ENCODE peak calls at places on chromosomes 6 and 20, in four cellular contexts. W, J, G and U are unnamed samples.

GRCh38 chr6:169915769-169916550 is 164.5 kb downstream of the ERMARD start:
- DNase-seq in W (peak; percentile 45), J (no peak), G (no peak), U (no peak)

GRCh38 chr6:10589429-10589727 is 68.2 kb downstream of the GCNT2 start:
- DNase-seq in W (no peak), J (no peak), G (no peak), U (no peak)

GRCh38 chr6:105272783-105273182 is 93.0 kb upstream of the POPDC3 start:
- DNase-seq in W (peak; percentile 14), J (no peak), G (no peak), U (no peak)

GRCh38 chr6:6841571-6841970 is 253.1 kb downstream of the LY86 start:
- DNase-seq in W (no peak), J (no peak), G (no peak), U (no peak)

GRCh38 chr6:66307490-66307889 is 600.5 kb upstream of the EYS start:
- DNase-seq in W (no peak), J (peak; percentile 1), G (no peak), U (no peak)

GRCh38 chr20:16066571-16066970 is 506.7 kb downstream of the KIF16B start:
- DNase-seq in W (no peak), J (no peak), G (no peak), U (no peak)

GRCh38 chr6:150899231-150899630 is 33.7 kb downstream of the MTHFD1L start:
- DNase-seq in W (no peak), J (no peak), G (no peak), U (no peak)

GRCh38 chr6:53476979-53477378 is 67.9 kb downstream of the GCLC start:
- DNase-seq in W (no peak), J (no peak), G (no peak), U (no peak)

GRCh38 chr6:89138173-89138572 is 7.7 kb upstream of the PM20D2 start:
- DNase-seq in W (no peak), J (no peak), G (no peak), U (no peak)

GRCh38 chr20:43744121-43744520 is 17.3 kb upstream of the GTSF1L start:
- DNase-seq in W (no peak), J (no peak), G (no peak), U (no peak)

GRCh38 chr6:163354779-163355431 is 59.6 kb upstream of the QKI start:
- DNase-seq in W (no peak), J (no peak), G (peak; percentile 9), U (no peak)

GRCh38 chr20:47950103-47950502 is 164.8 kb upstream of the SULF2 start:
- DNase-seq in W (no peak), J (no peak), G (no peak), U (no peak)

GRCh38 chr6:7317538-7317937 is 4.5 kb upstream of the SSR1 start:
- DNase-seq in W (no peak), J (no peak), G (no peak), U (no peak)

GRCh38 chr6:33590531-33591198 is 10.6 kb upstream of the BAK1 start:
- DNase-seq in W (no peak), J (no peak), G (no peak), U (no peak)

GRCh38 chr6:64012351-64013060 is 376.9 kb downstream of the PHF3 start:
- DNase-seq in W (no peak), J (no peak), G (no peak), U (peak; percentile 28)

GRCh38 chr6:89311853-89312531 is 3.1 kb downstream of the GABRR2 start:
- DNase-seq in W (no peak), J (no peak), G (no peak), U (no peak)

GRCh38 chr6:121881974-121882667 is 446.7 kb downstream of the GJA1 start:
- DNase-seq in W (no peak), J (no peak), G (no peak), U (no peak)

GRCh38 chr6:124490123-124490522 is 472.1 kb upstream of the RNF217 start:
- DNase-seq in W (no peak), J (no peak), G (no peak), U (no peak)

GRCh38 chr20:50464026-50464724 is 46.0 kb upstream of the PTPN1 start:
- DNase-seq in W (peak; percentile 74), J (no peak), G (no peak), U (peak; percentile 39)

GRCh38 chr6:20577280-20577679 is 43.0 kb downstream of the CDKAL1 start:
- DNase-seq in W (no peak), J (no peak), G (no peak), U (no peak)

GRCh38 chr6:167817729-167818128 is 9.0 kb upstream of the AFDN start:
- DNase-seq in W (no peak), J (no peak), G (no peak), U (no peak)

GRCh38 chr6:32932132-32932868 is 8.5 kb downstream of the HLA-DMB start:
- DNase-seq in W (no peak), J (no peak), G (no peak), U (no peak)

GRCh38 chr6:10587694-10588392 is 66.7 kb downstream of the GCNT2 start:
- DNase-seq in W (peak; percentile 36), J (no peak), G (no peak), U (no peak)

GRCh38 chr6:135183532-135184440 is 2.7 kb downstream of the MYB start:
- DNase-seq in W (peak; percentile 77), J (peak; percentile 83), G (no peak), U (peak; percentile 57)

GRCh38 chr6:11702039-11702795 is 76.4 kb downstream of the ADTRP start:
- DNase-seq in W (no peak), J (no peak), G (no peak), U (no peak)

GRCh38 chr6:106620931-106621672 is 8.2 kb downstream of the RTN4IP1 start:
- DNase-seq in W (no peak), J (no peak), G (no peak), U (no peak)

GRCh38 chr20:57147185-57147584 is 119.3 kb downstream of the BMP7 start:
- DNase-seq in W (no peak), J (no peak), G (no peak), U (no peak)

GRCh38 chr6:146358341-146359046 is 185.1 kb upstream of the RAB32 start:
- DNase-seq in W (no peak), J (no peak), G (no peak), U (no peak)

GRCh38 chr6:35298625-35299140 is 1.1 kb downstream of the DEF6 start:
- DNase-seq in W (no peak), J (no peak), G (no peak), U (no peak)

GRCh38 chr6:44049163-44049988 is 77.9 kb downstream of the MRPL14 start:
- DNase-seq in W (no peak), J (no peak), G (no peak), U (no peak)

GRCh38 chr6:116624036-116624805 is 7.9 kb downstream of the RSPH4A start:
- DNase-seq in W (no peak), J (peak; percentile 19), G (no peak), U (no peak)

GRCh38 chr6:53432318-53433161 is 83.8 kb upstream of the ELOVL5 start:
- DNase-seq in W (no peak), J (no peak), G (no peak), U (no peak)

GRCh38 chr6:143545976-143546547 is 34.5 kb upstream of the FUCA2 start:
- DNase-seq in W (peak; percentile 20), J (no peak), G (no peak), U (no peak)

GRCh38 chr20:50034567-50035170 is 51.9 kb downstream of the SNAI1 start:
- DNase-seq in W (no peak), J (no peak), G (no peak), U (no peak)

GRCh38 chr6:73854998-73855718 is 159.2 kb downstream of the CD109 start:
- DNase-seq in W (peak; percentile 29), J (peak; percentile 41), G (no peak), U (peak; percentile 9)

GRCh38 chr20:33065785-33066184 is 12.1 kb downstream of the BPIFB3 start:
- DNase-seq in W (no peak), J (no peak), G (no peak), U (no peak)

GRCh38 chr20:39897058-39897457 is 792.0 kb downstream of the MAFB start:
- DNase-seq in W (no peak), J (no peak), G (no peak), U (no peak)

GRCh38 chr6:3791526-3792212 is 40.2 kb upstream of the PXDC1 start:
- DNase-seq in W (no peak), J (no peak), G (peak; percentile 17), U (no peak)

GRCh38 chr6:3794092-3794491 is 42.6 kb upstream of the PXDC1 start:
- DNase-seq in W (no peak), J (no peak), G (peak; percentile 62), U (no peak)

GRCh38 chr6:3796396-3796795 is 44.9 kb upstream of the PXDC1 start:
- DNase-seq in W (no peak), J (no peak), G (no peak), U (no peak)

GRCh38 chr6:3795836-3796395 is 44.4 kb upstream of the PXDC1 start:
- DNase-seq in W (no peak), J (no peak), G (no peak), U (no peak)

DNA sequence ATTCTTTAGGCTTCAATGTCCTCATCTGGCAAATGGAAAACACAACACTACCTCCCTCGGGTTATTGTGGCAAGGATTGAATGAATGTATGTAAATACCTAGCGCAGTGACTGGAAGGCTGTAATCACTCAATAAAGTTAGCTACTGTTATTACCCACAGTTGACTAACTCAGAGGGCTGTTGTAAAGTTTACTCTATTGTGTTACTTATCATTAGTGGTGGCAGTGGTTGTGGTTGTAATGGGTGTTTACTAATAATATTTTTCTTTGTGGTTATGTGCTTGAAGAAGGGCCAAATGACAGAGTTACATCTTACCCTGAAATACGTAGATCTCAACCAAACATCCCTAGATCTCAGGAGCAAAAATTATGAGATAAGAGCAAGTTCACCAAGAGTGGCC is 42.0 kb upstream of the PXDC1 start:
- DNase-seq in W (no peak), J (no peak), G (peak; percentile 36), U (no peak)
- TF ChIP-seq YY1 in W (no peak), J (no peak), G (no peak), U (no peak)

DNA sequence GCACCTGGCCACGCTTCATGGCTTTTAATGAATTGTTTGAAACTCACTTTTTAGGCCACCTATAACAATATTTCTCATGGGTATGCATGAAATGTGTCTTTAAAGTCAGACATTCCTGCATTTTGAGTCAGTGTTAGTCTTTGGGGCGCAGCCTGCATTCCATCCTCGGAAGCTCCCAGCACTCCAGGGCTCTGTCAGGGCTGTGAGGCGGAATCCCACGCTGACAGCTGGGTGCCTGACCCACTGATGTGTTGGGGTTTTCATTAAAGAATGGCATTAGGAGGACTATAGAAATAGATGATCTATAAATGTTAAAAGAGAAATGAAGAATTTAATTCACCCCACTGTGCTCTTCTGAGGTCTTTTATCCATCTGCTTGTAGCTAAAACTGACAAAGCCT is 16.2 kb upstream of the CLDN20 start:
- DNase-seq in W (no peak), J (no peak), G (no peak), U (no peak)
- TF ChIP-seq YY1 in W (no peak), J (no peak), G (no peak), U (no peak)

GRCh38 chr20:13148402-13148801 is 72.7 kb upstream of the ISM1 start:
- DNase-seq in W (no peak), J (no peak), G (no peak), U (no peak)
- TF ChIP-seq YY1 in W (no peak), J (no peak), G (no peak), U (no peak)

GRCh38 chr20:61127311-61128044 is 124.6 kb upstream of the CDH4 start:
- DNase-seq in W (no peak), J (no peak), G (no peak), U (no peak)

GRCh38 chr20:61125536-61126180 is 126.4 kb upstream of the CDH4 start:
- DNase-seq in W (no peak), J (no peak), G (no peak), U (no peak)

GRCh38 chr20:61125076-61125475 is 127.0 kb upstream of the CDH4 start:
- DNase-seq in W (no peak), J (no peak), G (no peak), U (no peak)

GRCh38 chr20:61128701-61129655 is 123.1 kb upstream of the CDH4 start:
- DNase-seq in W (no peak), J (no peak), G (no peak), U (no peak)

GRCh38 chr20:61126369-61127195 is 125.5 kb upstream of the CDH4 start:
- DNase-seq in W (no peak), J (no peak), G (no peak), U (no peak)
- TF ChIP-seq YY1 in W (no peak), J (no peak), G (no peak), U (no peak)